ENCODE peak calls at places on chromosome 21, in eight cellular contexts. S is Peyer's patch, Y is cardiac fibroblast, B is tibial artery, E is body of pancreas, O is pancreas, I is AG09309, N is kidney epithelial cell. V is an unnamed sample.
A peak's percentile ranks its signal among the peaks of the same experiment; 100 is the strongest.

GRCh38 chr21:35849131-35849530 is 211.2 kb downstream of the SETD4 start:
- DNase-seq in O (no peak), N (no peak), Y (peak; percentile 38), E (no peak), I (no peak), B (no peak), S (no peak), V (no peak)

GRCh38 chr21:44375686-44376320 is 22.4 kb downstream of the TRPM2 start:
- DNase-seq in N (no peak), O (no peak), B (peak; percentile 48), E (no peak), S (no peak), I (no peak), Y (no peak), V (no peak)

GRCh38 chr21:46035809-46036695 is 54.5 kb downstream of the COL6A1 start:
- DNase-seq in O (no peak), E (peak; percentile 60), S (no peak), I (peak; percentile 67), B (no peak), Y (peak; percentile 87), N (no peak), V (no peak)

GRCh38 chr21:29943885-29944284 is 4.1 kb upstream of the GRIK1 start:
- DNase-seq in N (no peak), I (no peak), S (no peak), E (no peak), Y (no peak), B (no peak), O (no peak), V (peak; percentile 4)

GRCh38 chr21:41475714-41476405 is 32.1 kb downstream of the TMPRSS2 start:
- DNase-seq in S (no peak), N (no peak), I (no peak), Y (no peak), O (no peak), B (no peak), E (no peak), V (no peak)

GRCh38 chr21:31397939-31398338 is 53.9 kb upstream of the TIAM1 start:
- DNase-seq in S (no peak), I (no peak), E (no peak), B (peak; percentile 11), O (no peak), N (no peak), Y (no peak), V (no peak)

GRCh38 chr21:45699966-45700365 is 56.4 kb downstream of the PCBP3 start:
- DNase-seq in S (no peak), B (no peak), O (no peak), Y (no peak), I (no peak), E (no peak), N (no peak), V (no peak)

GRCh38 chr21:29558331-29558730 is 259.6 kb downstream of the BACH1 start:
- DNase-seq in O (no peak), I (no peak), B (no peak), Y (no peak), N (no peak), E (no peak), S (no peak), V (no peak)

GRCh38 chr21:45867671-45868081 is 113.9 kb upstream of the COL6A1 start:
- DNase-seq in B (no peak), E (no peak), N (no peak), O (no peak), S (no peak), Y (no peak), I (no peak), V (no peak)

GRCh38 chr21:42666023-42666747 is 12.8 kb downstream of the PDE9A start:
- DNase-seq in Y (no peak), B (no peak), N (no peak), I (no peak), E (no peak), O (no peak), S (no peak), V (peak; percentile 37)

GRCh38 chr21:45322960-45323461 is 35.3 kb upstream of the POFUT2 start:
- DNase-seq in O (peak; percentile 64), B (peak; percentile 98), N (no peak), I (no peak), S (no peak), E (peak; percentile 70), Y (peak; percentile 70), V (no peak)

GRCh38 chr21:31476551-31477120 is 132.6 kb upstream of the TIAM1 start:
- DNase-seq in Y (peak; percentile 29), I (no peak), E (peak; percentile 16), S (no peak), N (no peak), O (no peak), B (no peak), V (no peak)

GRCh38 chr21:42964086-42964485 is 10.3 kb upstream of the PKNOX1 start:
- DNase-seq in S (no peak), Y (no peak), O (no peak), N (no peak), I (no peak), B (no peak), E (no peak), V (no peak)

GRCh38 chr21:45594721-45595489 is 48.6 kb upstream of the PCBP3 start:
- DNase-seq in O (no peak), Y (no peak), B (no peak), E (no peak), S (no peak), N (no peak), I (no peak), V (no peak)

GRCh38 chr21:36188081-36188681 is 31.6 kb downstream of the DOP1B start:
- DNase-seq in S (no peak), I (no peak), O (peak; percentile 79), E (peak; percentile 77), N (no peak), Y (no peak), B (no peak), V (no peak)

GRCh38 chr21:41687633-41688032 is 79.2 kb downstream of the RIPK4 start:
- DNase-seq in I (no peak), Y (no peak), O (no peak), N (no peak), E (no peak), S (no peak), B (no peak), V (no peak)

GRCh38 chr21:35663856-35664606 is 396.3 kb downstream of the SETD4 start:
- DNase-seq in O (no peak), E (no peak), N (no peak), I (no peak), B (no peak), S (no peak), Y (no peak), V (no peak)

GRCh38 chr21:25313891-25314646 is 293.2 kb downstream of the MRPL39 start:
- DNase-seq in Y (peak; percentile 51), E (no peak), I (no peak), N (no peak), S (no peak), O (no peak), B (no peak), V (peak; percentile 39)
- TF ChIP-seq CTCF in Y (peak; percentile 42), E (no peak), I (peak; percentile 28), N (peak; percentile 32), S (no peak), O (no peak), B (no peak), V (peak; percentile 25)

DNA sequence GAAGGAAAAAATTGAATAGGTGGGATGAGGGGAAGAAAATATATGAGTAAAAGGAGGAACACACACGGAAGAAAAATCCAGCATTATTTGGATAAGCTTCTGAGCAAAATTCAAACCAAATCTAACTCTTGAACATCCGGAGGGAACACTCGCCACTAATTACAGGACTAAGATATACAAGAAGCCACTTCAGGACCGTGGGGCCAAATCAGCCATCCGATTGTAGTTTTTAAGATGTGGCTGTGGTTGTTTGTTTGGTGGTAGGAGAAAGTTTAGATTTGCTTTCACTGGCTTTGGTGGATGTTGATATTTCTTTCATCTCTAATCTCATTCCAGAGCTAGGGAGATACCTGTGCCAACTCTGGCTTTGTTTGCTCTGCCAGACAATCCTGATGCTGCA is 43.7 kb upstream of the ADAMTS1 start:
- DNase-seq in O (no peak), E (no peak), B (no peak), I (no peak), N (no peak), S (no peak), Y (no peak), V (no peak)
- H3K4me3 ChIP-seq in O (no peak overlapping the region), E (no peak overlapping the region), B (no peak overlapping the region), I (no peak overlapping the region), N (no peak overlapping the region), S (no peak overlapping the region), Y (no peak overlapping the region), V (no peak overlapping the region)

GRCh38 chr21:27677547-27677946 is 710.7 kb upstream of the ADAMTS5 start:
- DNase-seq in Y (peak; percentile 6), I (no peak), N (no peak), S (no peak), E (no peak), B (no peak), O (no peak), V (no peak)

GRCh38 chr21:27681841-27682240 is 715.0 kb upstream of the ADAMTS5 start:
- DNase-seq in Y (peak; percentile 47), E (no peak), N (no peak), O (no peak), B (no peak), S (no peak), I (no peak), V (no peak)

GRCh38 chr21:27681038-27681437 is 714.1 kb upstream of the ADAMTS5 start:
- DNase-seq in E (no peak), O (no peak), I (no peak), B (no peak), S (no peak), N (no peak), Y (no peak), V (no peak)

GRCh38 chr21:27674037-27674436 is 707.1 kb upstream of the ADAMTS5 start:
- DNase-seq in B (no peak), I (peak; percentile 93), Y (peak; percentile 71), O (no peak), E (no peak), N (peak; percentile 31), S (no peak), V (no peak)

GRCh38 chr21:27678511-27678910 is 711.6 kb upstream of the ADAMTS5 start:
- DNase-seq in N (no peak), Y (no peak), S (no peak), E (no peak), B (no peak), O (no peak), I (no peak), V (no peak)
- TF ChIP-seq CTCF in N (no peak), Y (no peak), S (no peak), E (no peak), B (no peak), O (no peak), I (no peak), V (no peak)

DNA sequence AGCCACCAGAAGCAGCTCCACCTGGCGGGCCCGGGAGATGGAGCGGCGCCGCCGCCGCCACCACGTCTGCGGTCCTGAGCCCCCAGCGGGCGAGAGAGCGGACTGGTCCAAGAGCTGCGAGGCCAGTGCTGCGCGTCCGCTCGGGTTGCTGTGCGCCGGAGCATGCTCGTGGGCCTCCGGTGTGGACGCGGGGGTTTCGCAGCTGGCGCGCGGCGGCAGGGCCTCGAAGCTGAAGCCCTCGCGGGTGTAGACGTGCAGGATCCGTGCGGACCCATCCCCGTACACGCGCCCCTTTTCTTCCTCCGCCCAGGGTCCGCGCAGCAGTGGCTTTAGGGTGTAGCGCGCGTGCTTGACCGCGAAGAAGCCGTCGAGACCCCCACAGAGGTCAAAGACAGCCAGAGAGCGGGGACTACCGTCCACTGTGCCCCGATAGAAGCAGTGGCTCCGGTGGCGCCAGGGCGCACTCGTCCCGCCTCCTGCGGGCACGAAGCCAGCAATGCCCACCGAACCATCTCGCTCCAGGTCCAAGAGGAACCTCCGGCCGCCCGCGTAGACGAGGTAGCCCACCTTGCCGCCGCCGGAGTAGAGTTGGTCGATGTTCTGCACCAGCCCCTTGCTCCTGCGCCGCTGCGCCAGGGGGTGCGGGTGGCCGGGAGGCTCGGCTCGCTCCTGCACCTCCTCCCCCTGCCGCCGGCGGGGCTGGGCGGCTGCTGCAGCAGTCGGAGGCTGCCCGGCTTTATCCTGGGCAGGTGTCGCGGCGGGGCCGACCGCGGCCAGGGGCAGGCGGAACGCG is 1.1 kb downstream of the ADAMTS5 start:
- DNase-seq in Y (peak; percentile 19), B (peak; percentile 71), E (peak; percentile 28), I (no peak), N (no peak), O (peak; percentile 25), S (no peak), V (no peak)
- H3K4me3 ChIP-seq in Y (peak overlapping the region; percentile 56), B (peak overlapping the region; percentile 75), E (peak overlapping the region; percentile 38), I (peak overlapping the region; percentile 64), N (peak overlapping the region; percentile 80), O (peak overlapping the region; percentile 35), S (peak overlapping the region; percentile 61), V (no peak overlapping the region)